ENCODE peak calls at places on chromosomes 1 and 21, in ten cellular contexts. One of them, this sample, is unnamed.

GRCh38 chr1:51768971-51769601 is 109.4 kb downstream of the NRDC start:
- DNase-seq in PC-3: peak; percentile 69
- DNase-seq in MM.1S: peak; percentile 72
- DNase-seq in sigmoid colon: no peak
- DNase-seq in adrenal gland: peak; percentile 24
- DNase-seq in A549: peak; percentile 65
- DNase-seq in upper lobe of right lung: no peak
- DNase-seq in aorta: no peak
- DNase-seq in lower lobe of right lung: no peak
- DNase-seq in right atrium auricular region: no peak
- DNase-seq in this sample: no peak

GRCh38 chr1:32335619-32335950 is 448 bp downstream of the MARCKSL1 start:
- DNase-seq in PC-3: no peak
- DNase-seq in MM.1S: no peak
- DNase-seq in sigmoid colon: no peak
- DNase-seq in adrenal gland: no peak
- DNase-seq in A549: no peak
- DNase-seq in upper lobe of right lung: no peak
- DNase-seq in aorta: no peak
- DNase-seq in lower lobe of right lung: no peak
- DNase-seq in right atrium auricular region: no peak
- DNase-seq in this sample: no peak

GRCh38 chr21:46314441-46315020 is 9.1 kb downstream of the C21orf58 start:
- DNase-seq in PC-3: no peak
- DNase-seq in MM.1S: no peak
- DNase-seq in sigmoid colon: no peak
- DNase-seq in adrenal gland: no peak
- DNase-seq in A549: no peak
- DNase-seq in upper lobe of right lung: no peak
- DNase-seq in aorta: no peak
- DNase-seq in lower lobe of right lung: no peak
- DNase-seq in right atrium auricular region: no peak
- DNase-seq in this sample: no peak

GRCh38 chr21:43027846-43028731 is 47.5 kb downstream of the CBS start:
- DNase-seq in PC-3: no peak
- DNase-seq in MM.1S: no peak
- DNase-seq in sigmoid colon: no peak
- DNase-seq in adrenal gland: no peak
- DNase-seq in A549: no peak
- DNase-seq in upper lobe of right lung: peak; percentile 38
- DNase-seq in aorta: no peak
- DNase-seq in lower lobe of right lung: no peak
- DNase-seq in right atrium auricular region: no peak
- DNase-seq in this sample: no peak

GRCh38 chr1:183450086-183450485 is 22.2 kb upstream of the SMG7 start:
- DNase-seq in PC-3: peak; percentile 46
- DNase-seq in MM.1S: no peak
- DNase-seq in sigmoid colon: no peak
- DNase-seq in adrenal gland: no peak
- DNase-seq in A549: no peak
- DNase-seq in upper lobe of right lung: no peak
- DNase-seq in aorta: no peak
- DNase-seq in lower lobe of right lung: no peak
- DNase-seq in right atrium auricular region: no peak
- DNase-seq in this sample: no peak

GRCh38 chr1:155529929-155530328 is 32.7 kb downstream of the ASH1L start:
- DNase-seq in PC-3: no peak
- DNase-seq in MM.1S: no peak
- DNase-seq in sigmoid colon: no peak
- DNase-seq in adrenal gland: no peak
- DNase-seq in A549: no peak
- DNase-seq in upper lobe of right lung: no peak
- DNase-seq in aorta: no peak
- DNase-seq in lower lobe of right lung: no peak
- DNase-seq in right atrium auricular region: no peak
- DNase-seq in this sample: no peak

GRCh38 chr21:28256420-28256831 is 736.3 kb downstream of the LTN1 start:
- DNase-seq in PC-3: no peak
- DNase-seq in MM.1S: no peak
- DNase-seq in sigmoid colon: no peak
- DNase-seq in adrenal gland: no peak
- DNase-seq in A549: no peak
- DNase-seq in upper lobe of right lung: no peak
- DNase-seq in aorta: no peak
- DNase-seq in lower lobe of right lung: no peak
- DNase-seq in right atrium auricular region: no peak
- DNase-seq in this sample: no peak

GRCh38 chr1:1899266-1899966 is 8.5 kb upstream of the GNB1 start:
- DNase-seq in PC-3: peak; percentile 34
- DNase-seq in MM.1S: no peak
- DNase-seq in sigmoid colon: no peak
- DNase-seq in adrenal gland: peak; percentile 15
- DNase-seq in A549: no peak
- DNase-seq in upper lobe of right lung: no peak
- DNase-seq in aorta: no peak
- DNase-seq in lower lobe of right lung: no peak
- DNase-seq in right atrium auricular region: no peak
- DNase-seq in this sample: no peak

GRCh38 chr1:155206891-155207577 is 663 bp downstream of the THBS3 start:
- DNase-seq in PC-3: peak; percentile 93
- DNase-seq in MM.1S: peak; percentile 91
- DNase-seq in sigmoid colon: peak; percentile 93
- DNase-seq in adrenal gland: peak; percentile 84
- DNase-seq in A549: peak; percentile 84
- DNase-seq in upper lobe of right lung: peak; percentile 90
- DNase-seq in aorta: peak; percentile 90
- DNase-seq in lower lobe of right lung: peak; percentile 89
- DNase-seq in right atrium auricular region: peak; percentile 93
- DNase-seq in this sample: peak; percentile 81

DNA sequence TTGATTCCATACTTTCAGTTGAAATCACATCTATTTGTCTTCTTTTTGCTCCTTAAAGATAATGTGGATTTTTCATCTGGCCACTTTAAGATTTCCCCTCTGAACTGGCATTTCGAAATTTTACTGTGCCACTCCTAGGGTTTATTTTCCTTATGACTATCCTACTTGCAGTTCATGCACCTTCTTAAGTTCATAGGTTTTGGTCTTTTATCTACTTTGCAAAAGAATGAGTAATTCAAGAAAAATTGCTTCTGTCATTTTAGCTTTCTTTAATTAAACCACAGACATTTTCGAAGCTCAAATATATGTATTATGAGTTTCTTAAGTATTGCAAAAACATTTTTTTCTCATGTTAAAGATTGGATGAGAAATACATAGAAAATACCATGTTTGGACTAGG is 1244.8 kb upstream of the TMPRSS15 start:
- DNase-seq in PC-3: peak; percentile 29
- DNase-seq in MM.1S: no peak
- DNase-seq in sigmoid colon: no peak
- DNase-seq in adrenal gland: no peak
- DNase-seq in A549: no peak
- DNase-seq in upper lobe of right lung: no peak
- DNase-seq in aorta: no peak
- DNase-seq in lower lobe of right lung: no peak
- DNase-seq in right atrium auricular region: no peak
- DNase-seq in this sample: no peak
- H3K9me3 ChIP-seq in PC-3: peaks cover 3% of the 10 kb centered on the region
- H3K9me3 ChIP-seq in MM.1S: no peaks in the 10 kb centered on the region
- H3K9me3 ChIP-seq in sigmoid colon: no peaks in the 10 kb centered on the region
- H3K9me3 ChIP-seq in adrenal gland: no peaks in the 10 kb centered on the region
- H3K9me3 ChIP-seq in A549: no peaks in the 10 kb centered on the region
- H3K9me3 ChIP-seq in upper lobe of right lung: no peaks in the 10 kb centered on the region
- H3K9me3 ChIP-seq in aorta: no peaks in the 10 kb centered on the region
- H3K9me3 ChIP-seq in lower lobe of right lung: no peaks in the 10 kb centered on the region
- H3K9me3 ChIP-seq in right atrium auricular region: no peaks in the 10 kb centered on the region
- H3K9me3 ChIP-seq in this sample: no peaks in the 10 kb centered on the region

DNA sequence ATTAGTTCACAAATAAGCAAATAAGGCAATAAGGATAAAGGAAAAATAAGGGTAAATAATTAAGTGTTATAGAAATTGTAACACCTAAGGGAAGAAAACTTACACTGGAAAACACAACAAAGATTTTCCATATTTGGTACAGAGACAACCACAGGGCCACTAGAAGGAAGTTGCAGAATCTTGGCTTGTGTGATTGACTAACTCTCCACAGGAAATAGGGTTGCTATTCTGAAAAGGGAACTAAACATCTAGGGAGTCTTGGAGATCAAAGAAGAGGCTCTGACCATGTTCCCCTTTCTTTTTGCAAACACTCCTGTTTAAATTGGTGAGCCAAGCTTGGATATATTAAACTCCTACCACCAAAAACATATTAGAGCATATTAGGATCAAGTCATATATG is 59.1 kb downstream of the APCS start:
- DNase-seq in PC-3: no peak
- DNase-seq in MM.1S: peak; percentile 12
- DNase-seq in sigmoid colon: no peak
- DNase-seq in adrenal gland: no peak
- DNase-seq in A549: no peak
- DNase-seq in upper lobe of right lung: no peak
- DNase-seq in aorta: no peak
- DNase-seq in lower lobe of right lung: no peak
- DNase-seq in right atrium auricular region: no peak
- DNase-seq in this sample: no peak
- H3K9me3 ChIP-seq in PC-3: peaks cover 6% of the 10 kb centered on the region
- H3K9me3 ChIP-seq in MM.1S: no peaks in the 10 kb centered on the region
- H3K9me3 ChIP-seq in sigmoid colon: peaks cover 4% of the 10 kb centered on the region
- H3K9me3 ChIP-seq in adrenal gland: no peaks in the 10 kb centered on the region
- H3K9me3 ChIP-seq in A549: peaks cover 9% of the 10 kb centered on the region
- H3K9me3 ChIP-seq in upper lobe of right lung: no peaks in the 10 kb centered on the region
- H3K9me3 ChIP-seq in aorta: peaks cover 2% of the 10 kb centered on the region
- H3K9me3 ChIP-seq in lower lobe of right lung: no peaks in the 10 kb centered on the region
- H3K9me3 ChIP-seq in right atrium auricular region: no peaks in the 10 kb centered on the region
- H3K9me3 ChIP-seq in this sample: peaks cover 4% of the 10 kb centered on the region

GRCh38 chr1:119794856-119795255 is 16.4 kb downstream of the REG4 start:
- DNase-seq in PC-3: no peak
- DNase-seq in MM.1S: no peak
- DNase-seq in sigmoid colon: no peak
- DNase-seq in adrenal gland: no peak
- DNase-seq in A549: no peak
- DNase-seq in upper lobe of right lung: no peak
- DNase-seq in aorta: no peak
- DNase-seq in lower lobe of right lung: no peak
- DNase-seq in right atrium auricular region: no peak
- DNase-seq in this sample: no peak

GRCh38 chr1:119791377-119791776 is 19.9 kb downstream of the REG4 start:
- DNase-seq in PC-3: peak; percentile 27
- DNase-seq in MM.1S: no peak
- DNase-seq in sigmoid colon: no peak
- DNase-seq in adrenal gland: no peak
- DNase-seq in A549: no peak
- DNase-seq in upper lobe of right lung: no peak
- DNase-seq in aorta: no peak
- DNase-seq in lower lobe of right lung: no peak
- DNase-seq in right atrium auricular region: no peak
- DNase-seq in this sample: no peak

GRCh38 chr1:119794230-119794629 is 17.0 kb downstream of the REG4 start:
- DNase-seq in PC-3: no peak
- DNase-seq in MM.1S: no peak
- DNase-seq in sigmoid colon: no peak
- DNase-seq in adrenal gland: no peak
- DNase-seq in A549: no peak
- DNase-seq in upper lobe of right lung: no peak
- DNase-seq in aorta: no peak
- DNase-seq in lower lobe of right lung: no peak
- DNase-seq in right atrium auricular region: no peak
- DNase-seq in this sample: no peak

GRCh38 chr1:119787776-119788175 is 19.1 kb upstream of the HMGCS2 start:
- DNase-seq in PC-3: peak; percentile 63
- DNase-seq in MM.1S: peak; percentile 39
- DNase-seq in sigmoid colon: no peak
- DNase-seq in adrenal gland: no peak
- DNase-seq in A549: no peak
- DNase-seq in upper lobe of right lung: no peak
- DNase-seq in aorta: no peak
- DNase-seq in lower lobe of right lung: no peak
- DNase-seq in right atrium auricular region: no peak
- DNase-seq in this sample: no peak

GRCh38 chr1:119790481-119791198 is 20.6 kb downstream of the REG4 start:
- DNase-seq in PC-3: peak; percentile 16
- DNase-seq in MM.1S: no peak
- DNase-seq in sigmoid colon: no peak
- DNase-seq in adrenal gland: no peak
- DNase-seq in A549: no peak
- DNase-seq in upper lobe of right lung: no peak
- DNase-seq in aorta: no peak
- DNase-seq in lower lobe of right lung: no peak
- DNase-seq in right atrium auricular region: no peak
- DNase-seq in this sample: no peak
- H3K9me3 ChIP-seq in PC-3: no peaks in the 10 kb centered on the region
- H3K9me3 ChIP-seq in MM.1S: no peaks in the 10 kb centered on the region
- H3K9me3 ChIP-seq in sigmoid colon: no peaks in the 10 kb centered on the region
- H3K9me3 ChIP-seq in adrenal gland: no peaks in the 10 kb centered on the region
- H3K9me3 ChIP-seq in A549: no peaks in the 10 kb centered on the region
- H3K9me3 ChIP-seq in upper lobe of right lung: no peaks in the 10 kb centered on the region
- H3K9me3 ChIP-seq in aorta: no peaks in the 10 kb centered on the region
- H3K9me3 ChIP-seq in lower lobe of right lung: no peaks in the 10 kb centered on the region
- H3K9me3 ChIP-seq in right atrium auricular region: no peaks in the 10 kb centered on the region
- H3K9me3 ChIP-seq in this sample: no peaks in the 10 kb centered on the region

DNA sequence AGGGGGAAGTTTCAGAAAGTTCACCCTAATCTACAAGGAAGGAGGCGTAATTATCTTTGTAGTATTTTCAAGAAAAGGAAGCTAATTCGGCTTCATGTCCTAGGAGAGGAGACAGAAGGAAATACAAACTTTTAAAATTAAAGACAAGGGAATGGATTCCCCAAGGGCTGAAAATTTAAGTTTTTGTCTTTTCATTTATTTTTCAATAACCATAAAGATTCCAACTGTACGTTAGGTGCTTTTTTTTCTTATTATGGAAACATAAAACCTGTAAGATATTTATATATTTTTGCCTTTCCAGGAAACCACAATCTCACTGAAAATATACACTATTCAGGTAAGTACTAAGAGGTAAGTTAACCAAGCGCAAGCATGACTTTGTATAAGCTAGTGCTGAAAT is at the start of gene OR2M3:
- DNase-seq in PC-3: no peak
- DNase-seq in MM.1S: peak; percentile 29
- DNase-seq in sigmoid colon: no peak
- DNase-seq in adrenal gland: no peak
- DNase-seq in A549: no peak
- DNase-seq in upper lobe of right lung: no peak
- DNase-seq in aorta: no peak
- DNase-seq in lower lobe of right lung: no peak
- DNase-seq in right atrium auricular region: no peak
- DNase-seq in this sample: no peak
- H3K9me3 ChIP-seq in PC-3: no peaks in the 10 kb centered on the region
- H3K9me3 ChIP-seq in MM.1S: no peaks in the 10 kb centered on the region
- H3K9me3 ChIP-seq in sigmoid colon: no peaks in the 10 kb centered on the region
- H3K9me3 ChIP-seq in adrenal gland: no peaks in the 10 kb centered on the region
- H3K9me3 ChIP-seq in A549: no peaks in the 10 kb centered on the region
- H3K9me3 ChIP-seq in upper lobe of right lung: no peaks in the 10 kb centered on the region
- H3K9me3 ChIP-seq in aorta: no peaks in the 10 kb centered on the region
- H3K9me3 ChIP-seq in lower lobe of right lung: peaks cover 11% of the 10 kb centered on the region
- H3K9me3 ChIP-seq in right atrium auricular region: no peaks in the 10 kb centered on the region
- H3K9me3 ChIP-seq in this sample: no peaks in the 10 kb centered on the region

DNA sequence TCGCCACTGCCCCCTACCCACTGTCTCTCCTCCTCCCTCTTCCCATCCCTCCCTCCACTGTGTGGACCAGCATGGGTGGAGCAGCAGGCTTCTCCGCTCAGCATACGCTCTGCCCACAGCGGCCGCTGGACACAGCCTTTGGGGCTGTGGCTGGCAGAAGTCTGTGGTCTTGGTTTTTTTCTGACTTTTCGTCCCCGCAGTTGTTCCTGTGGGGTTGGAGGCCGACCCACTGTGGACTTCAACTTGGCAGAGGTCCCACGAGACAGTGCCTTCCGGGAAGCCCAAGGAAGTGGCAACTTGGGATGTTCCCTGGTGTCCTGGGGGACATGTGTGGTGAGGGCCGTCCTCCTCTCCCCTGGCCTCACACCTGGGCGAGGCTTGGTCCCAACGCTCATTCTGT is 162.5 kb upstream of the C1orf174 start:
- DNase-seq in PC-3: no peak
- DNase-seq in MM.1S: no peak
- DNase-seq in sigmoid colon: no peak
- DNase-seq in adrenal gland: no peak
- DNase-seq in A549: no peak
- DNase-seq in upper lobe of right lung: no peak
- DNase-seq in aorta: no peak
- DNase-seq in lower lobe of right lung: no peak
- DNase-seq in right atrium auricular region: peak; percentile 30
- DNase-seq in this sample: no peak
- H3K9me3 ChIP-seq in PC-3: peaks cover 16% of the 10 kb centered on the region
- H3K9me3 ChIP-seq in MM.1S: no peaks in the 10 kb centered on the region
- H3K9me3 ChIP-seq in sigmoid colon: no peaks in the 10 kb centered on the region
- H3K9me3 ChIP-seq in adrenal gland: no peaks in the 10 kb centered on the region
- H3K9me3 ChIP-seq in A549: no peaks in the 10 kb centered on the region
- H3K9me3 ChIP-seq in upper lobe of right lung: no peaks in the 10 kb centered on the region
- H3K9me3 ChIP-seq in aorta: no peaks in the 10 kb centered on the region
- H3K9me3 ChIP-seq in lower lobe of right lung: no peaks in the 10 kb centered on the region
- H3K9me3 ChIP-seq in right atrium auricular region: no peaks in the 10 kb centered on the region
- H3K9me3 ChIP-seq in this sample: no peaks in the 10 kb centered on the region